ENCODE peak calls at places on chromosomes 2 and 18, in nine cellular contexts. I, N, S, Y, K, D, P, Z and U are unnamed samples.

GRCh38 chr2:157876771-157877108 is 610 bp upstream of the ACVR1 start:
- DNase-seq in I (no peak), N (no peak), S (no peak), Y (no peak), K (no peak), D (no peak), P (no peak), Z (no peak), U (no peak)

GRCh38 chr2:240570531-240571313 is 2.4 kb downstream of the RNPEPL1 start:
- DNase-seq in I (peak; percentile 49), N (peak; percentile 36), S (no peak), Y (no peak), K (no peak), D (no peak), P (peak; percentile 53), Z (peak; percentile 3), U (no peak)

GRCh38 chr18:79919089-79919488 is 32.4 kb downstream of the SLC66A2 start:
- DNase-seq in I (no peak), N (peak; percentile 43), S (no peak), Y (no peak), K (no peak), D (peak; percentile 70), P (no peak), Z (no peak), U (peak; percentile 69)

GRCh38 chr2:192087398-192087958 is 107.3 kb downstream of the TMEFF2 start:
- DNase-seq in I (no peak), N (no peak), S (no peak), Y (peak; percentile 26), K (no peak), D (no peak), P (no peak), Z (no peak), U (no peak)

GRCh38 chr2:8506771-8507170 is 175.1 kb upstream of the ID2 start:
- DNase-seq in I (no peak), N (no peak), S (no peak), Y (no peak), K (no peak), D (no peak), P (no peak), Z (no peak), U (peak; percentile 3)

GRCh38 chr2:147057931-147058491 is 786.8 kb upstream of the ACVR2A start:
- DNase-seq in I (no peak), N (no peak), S (no peak), Y (no peak), K (no peak), D (no peak), P (no peak), Z (no peak), U (no peak)

GRCh38 chr2:37085731-37086147 is 1.4 kb downstream of the GPATCH11 start:
- DNase-seq in I (no peak), N (no peak), S (no peak), Y (peak; percentile 73), K (peak; percentile 79), D (no peak), P (no peak), Z (no peak), U (no peak)

GRCh38 chr2:75055820-75056675 is 97.6 kb downstream of the POLE4 start:
- DNase-seq in I (no peak), N (no peak), S (no peak), Y (no peak), K (peak; percentile 75), D (no peak), P (peak; percentile 67), Z (no peak), U (no peak)

GRCh38 chr2:26971911-26972786 is 1.7 kb downstream of the MAPRE3 start:
- DNase-seq in I (no peak), N (no peak), S (no peak), Y (no peak), K (no peak), D (no peak), P (no peak), Z (no peak), U (no peak)

GRCh38 chr18:11308499-11308898 is 159.1 kb upstream of the PIEZO2 start:
- DNase-seq in I (no peak), N (no peak), S (no peak), Y (no peak), K (peak; percentile 32), D (no peak), P (no peak), Z (no peak), U (no peak)

GRCh38 chr2:84319566-84319965 is 139.5 kb downstream of the SUCLG1 start:
- DNase-seq in I (no peak), N (no peak), S (no peak), Y (no peak), K (no peak), D (no peak), P (no peak), Z (no peak), U (no peak)

GRCh38 chr2:54728669-54729120 is 5.2 kb downstream of the EML6 start:
- DNase-seq in I (peak; percentile 83), N (no peak), S (peak; percentile 68), Y (peak; percentile 95), K (peak; percentile 93), D (no peak), P (no peak), Z (no peak), U (no peak)

GRCh38 chr2:460861-461260 is 173.0 kb upstream of the ALKAL2 start:
- DNase-seq in I (no peak), N (peak; percentile 76), S (no peak), Y (peak; percentile 65), K (no peak), D (no peak), P (no peak), Z (no peak), U (no peak)

GRCh38 chr2:120262761-120263428 is 10.2 kb downstream of the RALB start:
- DNase-seq in I (no peak), N (no peak), S (no peak), Y (no peak), K (peak; percentile 72), D (no peak), P (no peak), Z (no peak), U (no peak)

GRCh38 chr2:111221701-111222100 is 101.0 kb downstream of the BCL2L11 start:
- DNase-seq in I (no peak), N (no peak), S (no peak), Y (no peak), K (no peak), D (no peak), P (no peak), Z (no peak), U (no peak)

GRCh38 chr2:15956230-15956629 is 15.9 kb downstream of the MYCN start:
- DNase-seq in I (no peak), N (no peak), S (no peak), Y (no peak), K (no peak), D (no peak), P (no peak), Z (peak; percentile 99), U (no peak)

GRCh38 chr2:31996571-31997150 is 14.1 kb downstream of the MEMO1 start:
- DNase-seq in I (no peak), N (no peak), S (no peak), Y (no peak), K (no peak), D (no peak), P (no peak), Z (no peak), U (no peak)

GRCh38 chr18:45708831-45709230 is 15.2 kb upstream of the SLC14A1 start:
- DNase-seq in I (no peak), N (no peak), S (no peak), Y (no peak), K (no peak), D (no peak), P (no peak), Z (no peak), U (no peak)

GRCh38 chr18:33839452-33840225 is 261.6 kb downstream of the ASXL3 start:
- DNase-seq in I (no peak), N (no peak), S (peak; percentile 77), Y (peak; percentile 43), K (peak; percentile 46), D (no peak), P (peak; percentile 18), Z (peak; percentile 16), U (no peak)

GRCh38 chr2:205734436-205734835 is 52.1 kb downstream of the NRP2 start:
- DNase-seq in I (no peak), N (no peak), S (peak; percentile 73), Y (peak; percentile 67), K (peak; percentile 87), D (no peak), P (peak; percentile 78), Z (peak; percentile 74), U (no peak)
- H3K36me3 ChIP-seq in I (peaks cover 5% of the 10 kb centered on the region), N (no peaks in the 10 kb centered on the region), S (no peaks in the 10 kb centered on the region), Y (no peaks in the 10 kb centered on the region), K (no peaks in the 10 kb centered on the region), D (no peaks in the 10 kb centered on the region), P (no peaks in the 10 kb centered on the region), Z (no peaks in the 10 kb centered on the region), U (no peaks in the 10 kb centered on the region)

GRCh38 chr2:42495234-42495581 is 1.4 kb upstream of the KCNG3 start:
- DNase-seq in I (no peak), N (no peak), S (no peak), Y (no peak), K (no peak), D (no peak), P (no peak), Z (no peak), U (no peak)

GRCh38 chr2:42494434-42495233 is 852 bp upstream of the KCNG3 start:
- DNase-seq in I (peak; percentile 79), N (peak; percentile 73), S (peak; percentile 85), Y (peak; percentile 95), K (peak; percentile 74), D (no peak), P (peak; percentile 86), Z (peak; percentile 77), U (peak; percentile 71)

GRCh38 chr2:42493885-42494433 is at the start of gene KCNG3:
- DNase-seq in I (no peak), N (peak; percentile 57), S (peak; percentile 89), Y (peak; percentile 65), K (peak; percentile 67), D (no peak), P (peak; percentile 94), Z (peak; percentile 86), U (peak; percentile 92)

GRCh38 chr2:42493468-42493884 is 306 bp downstream of the KCNG3 start:
- DNase-seq in I (no peak), N (no peak), S (no peak), Y (no peak), K (no peak), D (no peak), P (peak; percentile 83), Z (no peak), U (no peak)

GRCh38 chr2:42495611-42496010 is 1.8 kb upstream of the KCNG3 start:
- DNase-seq in I (no peak), N (no peak), S (no peak), Y (no peak), K (no peak), D (no peak), P (no peak), Z (no peak), U (no peak)
- H3K4me3 ChIP-seq in I (no peak overlapping the region), N (no peak overlapping the region), S (no peak overlapping the region), Y (peak overlapping the region; percentile 75), K (no peak overlapping the region), D (no peak overlapping the region), P (no peak overlapping the region), Z (no peak overlapping the region), U (no peak overlapping the region)

GRCh38 chr2:11598228-11598731 is 64.4 kb downstream of the GREB1 start:
- DNase-seq in I (no peak), N (peak; percentile 33), S (no peak), Y (peak; percentile 64), K (no peak), D (no peak), P (no peak), Z (no peak), U (no peak)
- H3K36me3 ChIP-seq in I (no peaks in the 10 kb centered on the region), N (no peaks in the 10 kb centered on the region), S (no peaks in the 10 kb centered on the region), Y (no peaks in the 10 kb centered on the region), K (no peaks in the 10 kb centered on the region), D (peaks cover 29% of the 10 kb centered on the region), P (peaks cover 6% of the 10 kb centered on the region), Z (peaks cover 30% of the 10 kb centered on the region), U (no peaks in the 10 kb centered on the region)

GRCh38 chr2:132669854-132670103 is 226 bp downstream of the LYPD1 start:
- DNase-seq in I (no peak), N (no peak), S (no peak), Y (peak; percentile 45), K (peak; percentile 38), D (no peak), P (no peak), Z (no peak), U (no peak)
- H3K4me3 ChIP-seq in I (peak overlapping the region; percentile 16), N (no peak overlapping the region), S (peak overlapping the region; percentile 58), Y (peak overlapping the region; percentile 78), K (peak overlapping the region; percentile 65), D (peak overlapping the region; percentile 50), P (peak overlapping the region; percentile 57), Z (no peak overlapping the region), U (peak overlapping the region; percentile 45)